ENCODE peak calls at places on chromosomes 12 and 14, in six cellular contexts. One of them, this sample, is unnamed.

GRCh38 chr12:102356690-102357089 is 123.7 kb downstream of the IGF1 start:
- DNase-seq in H1: no peak
- DNase-seq in neuronal stem cell: no peak
- DNase-seq in IMR-90: no peak
- DNase-seq in trophoblast cell: no peak
- DNase-seq in H9: no peak
- DNase-seq in this sample: no peak

GRCh38 chr14:100290607-100291304 is 15.5 kb downstream of the SLC25A29 start:
- DNase-seq in H1: no peak
- DNase-seq in neuronal stem cell: no peak
- DNase-seq in IMR-90: no peak
- DNase-seq in trophoblast cell: no peak
- DNase-seq in H9: no peak
- DNase-seq in this sample: no peak

GRCh38 chr12:98084950-98085349 is 430.4 kb upstream of the TMPO start:
- DNase-seq in H1: no peak
- DNase-seq in neuronal stem cell: peak
- DNase-seq in IMR-90: no peak
- DNase-seq in trophoblast cell: no peak
- DNase-seq in H9: no peak
- DNase-seq in this sample: no peak

GRCh38 chr14:64114166-64114565 is 180.0 kb downstream of the ESR2 start:
- DNase-seq in H1: no peak
- DNase-seq in neuronal stem cell: no peak
- DNase-seq in IMR-90: peak
- DNase-seq in trophoblast cell: no peak
- DNase-seq in H9: peak
- DNase-seq in this sample: peak

GRCh38 chr12:124273630-124274029 is 21.3 kb upstream of the RFLNA start:
- DNase-seq in H1: peak
- DNase-seq in neuronal stem cell: no peak
- DNase-seq in IMR-90: peak
- DNase-seq in trophoblast cell: peak
- DNase-seq in H9: peak
- DNase-seq in this sample: peak

GRCh38 chr12:43370299-43370698 is 181.7 kb downstream of the ADAMTS20 start:
- DNase-seq in H1: no peak
- DNase-seq in neuronal stem cell: no peak
- DNase-seq in IMR-90: peak
- DNase-seq in trophoblast cell: peak
- DNase-seq in H9: no peak
- DNase-seq in this sample: peak

GRCh38 chr14:89805501-89805900 is 149.0 kb downstream of the EFCAB11 start:
- DNase-seq in H1: no peak
- DNase-seq in neuronal stem cell: no peak
- DNase-seq in IMR-90: peak
- DNase-seq in trophoblast cell: no peak
- DNase-seq in H9: no peak
- DNase-seq in this sample: peak

GRCh38 chr12:94147377-94147990 is 893 bp upstream of the PLXNC1 start:
- DNase-seq in H1: no peak
- DNase-seq in neuronal stem cell: no peak
- DNase-seq in IMR-90: no peak
- DNase-seq in trophoblast cell: no peak
- DNase-seq in H9: no peak
- DNase-seq in this sample: no peak

GRCh38 chr12:92370828-92371227 is 225.2 kb upstream of the BTG1 start:
- DNase-seq in H1: no peak
- DNase-seq in neuronal stem cell: no peak
- DNase-seq in IMR-90: no peak
- DNase-seq in trophoblast cell: no peak
- DNase-seq in H9: no peak
- DNase-seq in this sample: no peak

GRCh38 chr14:58607131-58607531 is 30.6 kb upstream of the DACT1 start:
- DNase-seq in H1: no peak
- DNase-seq in neuronal stem cell: no peak
- DNase-seq in IMR-90: no peak
- DNase-seq in trophoblast cell: no peak
- DNase-seq in H9: no peak
- DNase-seq in this sample: no peak

GRCh38 chr12:80268924-80269749 is 169.8 kb downstream of the OTOGL start:
- DNase-seq in H1: no peak
- DNase-seq in neuronal stem cell: no peak
- DNase-seq in IMR-90: peak
- DNase-seq in trophoblast cell: peak
- DNase-seq in H9: no peak
- DNase-seq in this sample: peak

GRCh38 chr12:26692417-26692816 is 140.6 kb downstream of the ITPR2 start:
- DNase-seq in H1: no peak
- DNase-seq in neuronal stem cell: no peak
- DNase-seq in IMR-90: no peak
- DNase-seq in trophoblast cell: no peak
- DNase-seq in H9: no peak
- DNase-seq in this sample: no peak

GRCh38 chr14:63470877-63471565 is 72.2 kb downstream of the PPP2R5E start:
- DNase-seq in H1: no peak
- DNase-seq in neuronal stem cell: no peak
- DNase-seq in IMR-90: peak
- DNase-seq in trophoblast cell: peak
- DNase-seq in H9: no peak
- DNase-seq in this sample: peak

GRCh38 chr14:91464615-91465205 is 45.4 kb downstream of the PPP4R3A start:
- DNase-seq in H1: no peak
- DNase-seq in neuronal stem cell: peak
- DNase-seq in IMR-90: no peak
- DNase-seq in trophoblast cell: no peak
- DNase-seq in H9: no peak
- DNase-seq in this sample: no peak

GRCh38 chr12:76143343-76144252 is 59.1 kb upstream of the NAP1L1 start:
- DNase-seq in H1: no peak
- DNase-seq in neuronal stem cell: no peak
- DNase-seq in IMR-90: no peak
- DNase-seq in trophoblast cell: no peak
- DNase-seq in H9: no peak
- DNase-seq in this sample: no peak

GRCh38 chr14:64649383-64649998 is 54.7 kb upstream of the PLEKHG3 start:
- DNase-seq in H1: no peak
- DNase-seq in neuronal stem cell: no peak
- DNase-seq in IMR-90: no peak
- DNase-seq in trophoblast cell: no peak
- DNase-seq in H9: no peak
- DNase-seq in this sample: peak

GRCh38 chr12:57091633-57092528 is 3.0 kb downstream of the NAB2 start:
- DNase-seq in H1: no peak
- DNase-seq in neuronal stem cell: no peak
- DNase-seq in IMR-90: no peak
- DNase-seq in trophoblast cell: no peak
- DNase-seq in H9: no peak
- DNase-seq in this sample: no peak

GRCh38 chr12:571795-572531 is 91.3 kb downstream of the NINJ2 start:
- DNase-seq in H1: no peak
- DNase-seq in neuronal stem cell: no peak
- DNase-seq in IMR-90: no peak
- DNase-seq in trophoblast cell: peak
- DNase-seq in H9: no peak
- DNase-seq in this sample: peak

GRCh38 chr14:101369916-101370592 is 191.2 kb upstream of the DIO3 start:
- DNase-seq in H1: no peak
- DNase-seq in neuronal stem cell: no peak
- DNase-seq in IMR-90: no peak
- DNase-seq in trophoblast cell: no peak
- DNase-seq in H9: no peak
- DNase-seq in this sample: no peak

GRCh38 chr12:116524964-116525379 is 34.2 kb upstream of the MAP1LC3B2 start:
- DNase-seq in H1: no peak
- DNase-seq in neuronal stem cell: no peak
- DNase-seq in IMR-90: peak
- DNase-seq in trophoblast cell: no peak
- DNase-seq in H9: peak
- DNase-seq in this sample: no peak

GRCh38 chr12:32577328-32577727 is 101.8 kb upstream of the DNM1L start:
- DNase-seq in H1: no peak
- DNase-seq in neuronal stem cell: no peak
- DNase-seq in IMR-90: no peak
- DNase-seq in trophoblast cell: no peak
- DNase-seq in H9: no peak
- DNase-seq in this sample: no peak
- H3K18ac ChIP-seq in H1: no peak
- H3K18ac ChIP-seq in neuronal stem cell: no peak
- H3K18ac ChIP-seq in IMR-90: no peak
- H3K18ac ChIP-seq in trophoblast cell: no peak
- H3K18ac ChIP-seq in H9: no peak
- H3K18ac ChIP-seq in this sample: no peak

GRCh38 chr12:31325877-31326631 is at the start of gene SINHCAF:
- DNase-seq in H1: peak
- DNase-seq in neuronal stem cell: peak
- DNase-seq in IMR-90: peak
- DNase-seq in trophoblast cell: peak
- DNase-seq in H9: peak
- DNase-seq in this sample: peak
- H2BK120ac ChIP-seq in H1: peak
- H2BK120ac ChIP-seq in neuronal stem cell: peak
- H2BK120ac ChIP-seq in IMR-90: peak
- H2BK120ac ChIP-seq in trophoblast cell: peak
- H2BK120ac ChIP-seq in H9: peak
- H2BK120ac ChIP-seq in this sample: peak

GRCh38 chr14:76729195-76729594 is 32.1 kb upstream of the VASH1 start:
- DNase-seq in H1: no peak
- DNase-seq in neuronal stem cell: no peak
- DNase-seq in IMR-90: no peak
- DNase-seq in trophoblast cell: no peak
- DNase-seq in H9: no peak
- DNase-seq in this sample: no peak

GRCh38 chr14:76727403-76727802 is 33.9 kb upstream of the VASH1 start:
- DNase-seq in H1: no peak
- DNase-seq in neuronal stem cell: no peak
- DNase-seq in IMR-90: no peak
- DNase-seq in trophoblast cell: no peak
- DNase-seq in H9: no peak
- DNase-seq in this sample: no peak

GRCh38 chr14:76724827-76725550 is 36.3 kb upstream of the VASH1 start:
- DNase-seq in H1: no peak
- DNase-seq in neuronal stem cell: no peak
- DNase-seq in IMR-90: no peak
- DNase-seq in trophoblast cell: no peak
- DNase-seq in H9: no peak
- DNase-seq in this sample: no peak

GRCh38 chr14:76726551-76726961 is 34.7 kb upstream of the VASH1 start:
- DNase-seq in H1: no peak
- DNase-seq in neuronal stem cell: no peak
- DNase-seq in IMR-90: no peak
- DNase-seq in trophoblast cell: no peak
- DNase-seq in H9: peak
- DNase-seq in this sample: no peak

DNA sequence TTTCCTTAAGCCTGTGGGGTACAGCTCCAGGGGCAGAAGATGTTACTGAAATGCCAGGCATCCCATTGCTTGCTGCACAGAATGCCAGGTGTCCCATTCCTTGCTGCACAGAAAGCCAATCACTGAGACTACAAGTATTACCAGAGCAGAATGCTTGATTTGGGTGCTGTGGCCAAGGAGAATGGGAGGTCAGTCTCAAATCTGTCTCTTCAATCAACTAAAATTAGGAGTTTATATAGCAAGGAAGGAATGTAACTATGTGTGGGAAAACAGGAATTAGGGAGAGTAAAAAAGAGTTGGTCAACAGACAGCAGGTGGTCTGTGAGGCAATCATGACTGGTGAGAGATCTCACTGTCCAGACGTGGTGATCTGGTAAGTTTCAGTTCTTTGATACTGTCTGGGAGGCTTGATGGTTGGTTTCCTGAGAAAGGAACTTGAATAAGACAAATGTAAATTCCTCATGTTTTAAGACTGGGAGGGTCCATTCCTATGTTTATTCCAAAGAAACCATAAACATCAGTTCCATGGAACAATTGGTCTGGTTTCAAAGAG is 31.2 kb upstream of the VASH1 start:
- DNase-seq in H1: no peak
- DNase-seq in neuronal stem cell: no peak
- DNase-seq in IMR-90: no peak
- DNase-seq in trophoblast cell: no peak
- DNase-seq in H9: no peak
- DNase-seq in this sample: no peak
- H2AFZ ChIP-seq in H1: no peak
- H2AFZ ChIP-seq in neuronal stem cell: no peak
- H2AFZ ChIP-seq in IMR-90: no peak
- H2AFZ ChIP-seq in trophoblast cell: no peak
- H2AFZ ChIP-seq in H9: no peak
- H2AFZ ChIP-seq in this sample: no peak

GRCh38 chr12:6215120-6215807 is 15.1 kb downstream of the CD9 start:
- DNase-seq in H1: peak
- DNase-seq in neuronal stem cell: no peak
- DNase-seq in IMR-90: no peak
- DNase-seq in trophoblast cell: peak
- DNase-seq in H9: peak
- DNase-seq in this sample: no peak
- H3K18ac ChIP-seq in H1: peak
- H3K18ac ChIP-seq in neuronal stem cell: no peak
- H3K18ac ChIP-seq in IMR-90: no peak
- H3K18ac ChIP-seq in trophoblast cell: peak
- H3K18ac ChIP-seq in H9: peak
- H3K18ac ChIP-seq in this sample: peak

GRCh38 chr14:60722163-60722835 is 1.9 kb downstream of the SIX4 start:
- DNase-seq in H1: no peak
- DNase-seq in neuronal stem cell: peak
- DNase-seq in IMR-90: peak
- DNase-seq in trophoblast cell: peak
- DNase-seq in H9: peak
- DNase-seq in this sample: peak
- H2BK120ac ChIP-seq in H1: peak
- H2BK120ac ChIP-seq in neuronal stem cell: no peak
- H2BK120ac ChIP-seq in IMR-90: peak
- H2BK120ac ChIP-seq in trophoblast cell: peak
- H2BK120ac ChIP-seq in H9: no peak
- H2BK120ac ChIP-seq in this sample: no peak

GRCh38 chr14:103745424-103745823 is 29.8 kb downstream of the ZFYVE21 start:
- DNase-seq in H1: no peak
- DNase-seq in neuronal stem cell: no peak
- DNase-seq in IMR-90: no peak
- DNase-seq in trophoblast cell: no peak
- DNase-seq in H9: no peak
- DNase-seq in this sample: no peak
- H2AFZ ChIP-seq in H1: no peak
- H2AFZ ChIP-seq in neuronal stem cell: no peak
- H2AFZ ChIP-seq in IMR-90: no peak
- H2AFZ ChIP-seq in trophoblast cell: no peak
- H2AFZ ChIP-seq in H9: no peak
- H2AFZ ChIP-seq in this sample: no peak

DNA sequence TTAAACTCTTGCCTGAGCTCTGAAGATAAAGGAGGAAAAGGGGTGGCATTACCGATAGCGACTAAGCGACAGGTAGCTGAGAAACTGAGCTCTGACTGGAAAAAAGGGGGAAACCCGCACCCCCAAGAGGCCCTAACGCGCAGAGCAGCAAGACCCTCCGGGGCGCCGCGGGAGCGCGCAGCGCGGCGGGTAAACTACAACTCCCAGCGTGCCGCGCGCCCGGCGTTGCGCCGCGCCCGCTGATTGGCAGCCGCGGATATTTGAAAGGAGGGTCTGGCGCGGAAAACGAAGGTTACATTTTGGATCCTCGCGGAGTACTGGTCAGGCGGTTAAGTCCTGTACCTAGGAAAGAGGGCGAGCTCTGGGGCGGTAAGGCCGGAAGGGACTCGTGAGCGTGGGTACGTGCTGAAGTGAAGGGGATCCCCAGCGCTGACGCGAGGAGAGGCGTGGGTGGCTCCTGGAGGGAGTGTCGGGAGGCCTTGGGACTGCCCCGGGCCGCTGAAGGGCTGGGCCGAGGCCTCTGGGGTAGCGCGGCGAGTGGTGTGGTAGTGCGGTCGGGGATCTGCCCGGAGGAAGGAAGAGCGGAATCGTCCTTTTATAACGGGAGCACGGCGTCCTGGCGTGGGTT is at the start of gene ESPL1:
- DNase-seq in H1: peak
- DNase-seq in neuronal stem cell: peak
- DNase-seq in IMR-90: peak
- DNase-seq in trophoblast cell: peak
- DNase-seq in H9: peak
- DNase-seq in this sample: peak
- H3K18ac ChIP-seq in H1: peak
- H3K18ac ChIP-seq in neuronal stem cell: peak
- H3K18ac ChIP-seq in IMR-90: peak
- H3K18ac ChIP-seq in trophoblast cell: peak
- H3K18ac ChIP-seq in H9: peak
- H3K18ac ChIP-seq in this sample: no peak

This sample was measured in mesenchymal stem cell.